ENCODE peak calls at places on chromosomes 7 and 10, in nine cellular contexts. One of them, this sample, is unnamed. For H3K4me1 and H3K27me3, the result is how much of the 10 kb centered on the place peaks cover.

GRCh38 chr7:28516390-28517145 is 104.2 kb downstream of the CREB5 start:
- DNase-seq in MM.1S: peak
- DNase-seq in CD8-positive, alpha-beta T cell: no peak
- DNase-seq in upper lobe of left lung: no peak
- DNase-seq in neural progenitor cell: peak
- DNase-seq in mammary epithelial cell: no peak
- DNase-seq in body of pancreas: no peak
- DNase-seq in heart right ventricle: no peak
- DNase-seq in right lobe of liver: no peak
- DNase-seq in this sample: no peak

GRCh38 chr7:158024881-158025280 is 562.7 kb downstream of the PTPRN2 start:
- DNase-seq in MM.1S: no peak
- DNase-seq in CD8-positive, alpha-beta T cell: no peak
- DNase-seq in upper lobe of left lung: no peak
- DNase-seq in neural progenitor cell: no peak
- DNase-seq in mammary epithelial cell: no peak
- DNase-seq in body of pancreas: no peak
- DNase-seq in heart right ventricle: no peak
- DNase-seq in right lobe of liver: no peak
- DNase-seq in this sample: no peak

GRCh38 chr10:65571011-65571570 is 1354.7 kb upstream of the LRRTM3 start:
- DNase-seq in MM.1S: no peak
- DNase-seq in CD8-positive, alpha-beta T cell: no peak
- DNase-seq in upper lobe of left lung: no peak
- DNase-seq in neural progenitor cell: peak
- DNase-seq in mammary epithelial cell: peak
- DNase-seq in body of pancreas: no peak
- DNase-seq in heart right ventricle: no peak
- DNase-seq in right lobe of liver: no peak
- DNase-seq in this sample: no peak

GRCh38 chr7:98300595-98301372 is 19.3 kb downstream of the BRI3 start:
- DNase-seq in MM.1S: no peak
- DNase-seq in CD8-positive, alpha-beta T cell: no peak
- DNase-seq in upper lobe of left lung: peak
- DNase-seq in neural progenitor cell: no peak
- DNase-seq in mammary epithelial cell: no peak
- DNase-seq in body of pancreas: no peak
- DNase-seq in heart right ventricle: no peak
- DNase-seq in right lobe of liver: peak
- DNase-seq in this sample: no peak

GRCh38 chr10:5446390-5446926 is 34.1 kb downstream of the NET1 start:
- DNase-seq in MM.1S: peak
- DNase-seq in CD8-positive, alpha-beta T cell: peak
- DNase-seq in upper lobe of left lung: peak
- DNase-seq in neural progenitor cell: peak
- DNase-seq in mammary epithelial cell: peak
- DNase-seq in body of pancreas: peak
- DNase-seq in heart right ventricle: peak
- DNase-seq in right lobe of liver: peak
- DNase-seq in this sample: peak

GRCh38 chr10:21724695-21725371 is 190.8 kb downstream of the MLLT10 start:
- DNase-seq in MM.1S: peak
- DNase-seq in CD8-positive, alpha-beta T cell: peak
- DNase-seq in upper lobe of left lung: no peak
- DNase-seq in neural progenitor cell: peak
- DNase-seq in mammary epithelial cell: peak
- DNase-seq in body of pancreas: peak
- DNase-seq in heart right ventricle: peak
- DNase-seq in right lobe of liver: peak
- DNase-seq in this sample: peak

GRCh38 chr10:124866812-124867211 is 65.2 kb downstream of the ABRAXAS2 start:
- DNase-seq in MM.1S: no peak
- DNase-seq in CD8-positive, alpha-beta T cell: no peak
- DNase-seq in upper lobe of left lung: no peak
- DNase-seq in neural progenitor cell: no peak
- DNase-seq in mammary epithelial cell: no peak
- DNase-seq in body of pancreas: no peak
- DNase-seq in heart right ventricle: no peak
- DNase-seq in right lobe of liver: peak
- DNase-seq in this sample: no peak

GRCh38 chr10:5659702-5660528 is 6.5 kb downstream of the ASB13 start:
- DNase-seq in MM.1S: no peak
- DNase-seq in CD8-positive, alpha-beta T cell: no peak
- DNase-seq in upper lobe of left lung: no peak
- DNase-seq in neural progenitor cell: no peak
- DNase-seq in mammary epithelial cell: peak
- DNase-seq in body of pancreas: peak
- DNase-seq in heart right ventricle: no peak
- DNase-seq in right lobe of liver: peak
- DNase-seq in this sample: peak

GRCh38 chr7:70890147-70890969 is 241.6 kb upstream of the GALNT17 start:
- DNase-seq in MM.1S: no peak
- DNase-seq in CD8-positive, alpha-beta T cell: no peak
- DNase-seq in upper lobe of left lung: no peak
- DNase-seq in neural progenitor cell: no peak
- DNase-seq in mammary epithelial cell: no peak
- DNase-seq in body of pancreas: no peak
- DNase-seq in heart right ventricle: no peak
- DNase-seq in right lobe of liver: no peak
- DNase-seq in this sample: no peak

GRCh38 chr7:22859676-22860290 is 37.1 kb upstream of the TOMM7 start:
- DNase-seq in MM.1S: no peak
- DNase-seq in CD8-positive, alpha-beta T cell: no peak
- DNase-seq in upper lobe of left lung: no peak
- DNase-seq in neural progenitor cell: no peak
- DNase-seq in mammary epithelial cell: peak
- DNase-seq in body of pancreas: no peak
- DNase-seq in heart right ventricle: no peak
- DNase-seq in right lobe of liver: no peak
- DNase-seq in this sample: no peak

GRCh38 chr7:143518521-143518920 is 40.8 kb downstream of the TAS2R41 start:
- DNase-seq in MM.1S: no peak
- DNase-seq in CD8-positive, alpha-beta T cell: no peak
- DNase-seq in upper lobe of left lung: no peak
- DNase-seq in neural progenitor cell: peak
- DNase-seq in mammary epithelial cell: no peak
- DNase-seq in body of pancreas: no peak
- DNase-seq in heart right ventricle: no peak
- DNase-seq in right lobe of liver: no peak
- DNase-seq in this sample: no peak

GRCh38 chr7:112296416-112296815 is 89.9 kb downstream of the ZNF277 start:
- DNase-seq in MM.1S: no peak
- DNase-seq in CD8-positive, alpha-beta T cell: no peak
- DNase-seq in upper lobe of left lung: no peak
- DNase-seq in neural progenitor cell: no peak
- DNase-seq in mammary epithelial cell: no peak
- DNase-seq in body of pancreas: no peak
- DNase-seq in heart right ventricle: no peak
- DNase-seq in right lobe of liver: no peak
- DNase-seq in this sample: no peak
- H3K27ac ChIP-seq in MM.1S: no peak
- H3K27ac ChIP-seq in CD8-positive, alpha-beta T cell: no peak
- H3K27ac ChIP-seq in upper lobe of left lung: no peak
- H3K27ac ChIP-seq in neural progenitor cell: no peak
- H3K27ac ChIP-seq in mammary epithelial cell: no peak
- H3K27ac ChIP-seq in body of pancreas: no peak
- H3K27ac ChIP-seq in heart right ventricle: no peak
- H3K27ac ChIP-seq in right lobe of liver: no peak
- H3K27ac ChIP-seq in this sample: no peak

GRCh38 chr7:35804571-35804970 is 3.7 kb downstream of the SEPTIN7 start:
- DNase-seq in MM.1S: no peak
- DNase-seq in CD8-positive, alpha-beta T cell: no peak
- DNase-seq in upper lobe of left lung: no peak
- DNase-seq in neural progenitor cell: no peak
- DNase-seq in mammary epithelial cell: no peak
- DNase-seq in body of pancreas: no peak
- DNase-seq in heart right ventricle: no peak
- DNase-seq in right lobe of liver: no peak
- DNase-seq in this sample: no peak
- H3K4me1 ChIP-seq in MM.1S: under half
- H3K4me1 ChIP-seq in CD8-positive, alpha-beta T cell: half or more
- H3K4me1 ChIP-seq in upper lobe of left lung: half or more
- H3K4me1 ChIP-seq in neural progenitor cell: under half
- H3K4me1 ChIP-seq in mammary epithelial cell: under half
- H3K4me1 ChIP-seq in body of pancreas: under half
- H3K4me1 ChIP-seq in heart right ventricle: half or more
- H3K4me1 ChIP-seq in right lobe of liver: under half
- H3K4me1 ChIP-seq in this sample: under half

GRCh38 chr7:155380986-155381851 is 76.7 kb upstream of the EN2 start:
- DNase-seq in MM.1S: no peak
- DNase-seq in CD8-positive, alpha-beta T cell: no peak
- DNase-seq in upper lobe of left lung: no peak
- DNase-seq in neural progenitor cell: peak
- DNase-seq in mammary epithelial cell: no peak
- DNase-seq in body of pancreas: no peak
- DNase-seq in heart right ventricle: no peak
- DNase-seq in right lobe of liver: no peak
- DNase-seq in this sample: no peak
- H3K27me3 ChIP-seq in MM.1S: half or more
- H3K27me3 ChIP-seq in CD8-positive, alpha-beta T cell: under half
- H3K27me3 ChIP-seq in upper lobe of left lung: half or more
- H3K27me3 ChIP-seq in neural progenitor cell: half or more
- H3K27me3 ChIP-seq in mammary epithelial cell: half or more
- H3K27me3 ChIP-seq in body of pancreas: under half
- H3K27me3 ChIP-seq in heart right ventricle: half or more
- H3K27me3 ChIP-seq in right lobe of liver: half or more
- H3K27me3 ChIP-seq in this sample: half or more

DNA sequence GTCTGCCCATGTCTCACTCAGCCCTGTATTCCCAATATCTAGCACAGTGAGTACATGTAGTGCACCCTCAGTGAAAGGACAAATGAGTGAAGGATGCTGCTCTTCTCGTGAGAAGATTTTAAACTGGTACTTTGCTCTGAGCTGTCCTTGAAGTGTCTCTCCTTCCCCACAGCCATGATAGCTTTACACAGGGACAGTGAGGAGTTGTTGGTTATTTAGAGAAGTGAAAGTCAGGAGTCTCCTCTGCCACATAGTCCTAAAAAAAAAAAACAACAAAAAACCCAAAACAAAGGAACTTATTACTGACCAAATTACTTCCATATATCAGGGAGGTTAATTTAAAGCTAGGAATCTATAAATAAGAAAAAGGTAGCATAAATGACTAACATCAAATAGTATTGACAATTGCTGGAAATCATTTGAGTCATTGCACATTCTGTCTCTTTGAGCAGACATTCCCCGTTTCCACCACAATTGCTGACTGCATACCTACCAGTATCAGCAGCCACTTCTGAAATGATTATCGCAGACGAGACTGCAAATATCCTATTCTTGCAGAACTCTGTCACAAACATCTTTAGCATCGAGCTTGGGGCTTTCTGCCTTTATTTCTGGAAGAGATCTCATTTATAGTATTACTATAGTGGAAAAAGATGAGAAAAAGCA is 202.1 kb downstream of the PTEN start:
- DNase-seq in MM.1S: no peak
- DNase-seq in CD8-positive, alpha-beta T cell: no peak
- DNase-seq in upper lobe of left lung: no peak
- DNase-seq in neural progenitor cell: no peak
- DNase-seq in mammary epithelial cell: no peak
- DNase-seq in body of pancreas: no peak
- DNase-seq in heart right ventricle: no peak
- DNase-seq in right lobe of liver: no peak
- DNase-seq in this sample: no peak
- H3K27ac ChIP-seq in MM.1S: peak
- H3K27ac ChIP-seq in CD8-positive, alpha-beta T cell: peak
- H3K27ac ChIP-seq in upper lobe of left lung: peak
- H3K27ac ChIP-seq in neural progenitor cell: no peak
- H3K27ac ChIP-seq in mammary epithelial cell: no peak
- H3K27ac ChIP-seq in body of pancreas: no peak
- H3K27ac ChIP-seq in heart right ventricle: peak
- H3K27ac ChIP-seq in right lobe of liver: peak
- H3K27ac ChIP-seq in this sample: peak

GRCh38 chr10:33247221-33247907 is 87.1 kb downstream of the NRP1 start:
- DNase-seq in MM.1S: no peak
- DNase-seq in CD8-positive, alpha-beta T cell: no peak
- DNase-seq in upper lobe of left lung: no peak
- DNase-seq in neural progenitor cell: no peak
- DNase-seq in mammary epithelial cell: peak
- DNase-seq in body of pancreas: no peak
- DNase-seq in heart right ventricle: no peak
- DNase-seq in right lobe of liver: no peak
- DNase-seq in this sample: no peak
- H3K4me1 ChIP-seq in MM.1S: under half
- H3K4me1 ChIP-seq in CD8-positive, alpha-beta T cell: under half
- H3K4me1 ChIP-seq in upper lobe of left lung: under half
- H3K4me1 ChIP-seq in neural progenitor cell: under half
- H3K4me1 ChIP-seq in mammary epithelial cell: under half
- H3K4me1 ChIP-seq in body of pancreas: under half
- H3K4me1 ChIP-seq in heart right ventricle: half or more
- H3K4me1 ChIP-seq in right lobe of liver: under half
- H3K4me1 ChIP-seq in this sample: under half

DNA sequence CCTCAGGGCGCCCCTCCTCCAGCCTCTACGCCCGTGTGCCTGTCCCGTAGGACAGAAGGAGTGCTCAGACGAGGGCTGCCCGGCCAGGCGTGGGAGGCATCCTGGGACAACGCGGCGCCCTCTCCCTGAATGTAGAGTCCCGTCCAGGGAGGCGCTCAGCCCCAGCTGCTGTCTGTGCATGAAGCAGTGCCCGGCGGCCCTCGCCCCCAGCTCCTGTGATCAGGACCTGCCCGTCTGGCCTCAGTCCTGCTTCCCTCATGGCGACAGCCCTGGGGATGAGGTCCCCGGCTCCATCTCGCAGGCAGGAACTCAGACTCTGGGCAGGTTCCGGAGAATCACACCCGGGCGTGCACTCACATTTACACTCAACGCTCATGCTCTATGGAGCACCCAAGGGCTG is 24.9 kb upstream of the UTF1 start:
- DNase-seq in MM.1S: no peak
- DNase-seq in CD8-positive, alpha-beta T cell: no peak
- DNase-seq in upper lobe of left lung: peak
- DNase-seq in neural progenitor cell: no peak
- DNase-seq in mammary epithelial cell: no peak
- DNase-seq in body of pancreas: no peak
- DNase-seq in heart right ventricle: peak
- DNase-seq in right lobe of liver: no peak
- DNase-seq in this sample: no peak
- H3K27me3 ChIP-seq in MM.1S: half or more
- H3K27me3 ChIP-seq in CD8-positive, alpha-beta T cell: under half
- H3K27me3 ChIP-seq in upper lobe of left lung: under half
- H3K27me3 ChIP-seq in neural progenitor cell: under half
- H3K27me3 ChIP-seq in mammary epithelial cell: under half
- H3K27me3 ChIP-seq in body of pancreas: under half
- H3K27me3 ChIP-seq in heart right ventricle: under half
- H3K27me3 ChIP-seq in right lobe of liver: under half
- H3K27me3 ChIP-seq in this sample: under half

GRCh38 chr7:84384417-84384816 is 189.8 kb upstream of the SEMA3A start:
- DNase-seq in MM.1S: no peak
- DNase-seq in CD8-positive, alpha-beta T cell: no peak
- DNase-seq in upper lobe of left lung: no peak
- DNase-seq in neural progenitor cell: no peak
- DNase-seq in mammary epithelial cell: peak
- DNase-seq in body of pancreas: no peak
- DNase-seq in heart right ventricle: no peak
- DNase-seq in right lobe of liver: no peak
- DNase-seq in this sample: no peak
- H3K27ac ChIP-seq in MM.1S: no peak
- H3K27ac ChIP-seq in CD8-positive, alpha-beta T cell: no peak
- H3K27ac ChIP-seq in upper lobe of left lung: no peak
- H3K27ac ChIP-seq in neural progenitor cell: no peak
- H3K27ac ChIP-seq in mammary epithelial cell: no peak
- H3K27ac ChIP-seq in body of pancreas: no peak
- H3K27ac ChIP-seq in heart right ventricle: no peak
- H3K27ac ChIP-seq in right lobe of liver: no peak
- H3K27ac ChIP-seq in this sample: no peak

This sample was measured in lower lobe of right lung.